ENCODE peak calls at places on chromosome 18, in nine cellular contexts. C, Z, R, Y, M, L, S, W and N are unnamed samples.

GRCh38 chr18:45664824-45665763 is 49.8 kb downstream of the SLC14A2 start:
- DNase-seq in Z (peak; percentile 37), R (peak; percentile 72), M (peak; percentile 59), S (peak; percentile 37), C (peak; percentile 78), L (peak; percentile 62), Y (peak; percentile 31), W (peak; percentile 64), N (no peak)

GRCh38 chr18:58447342-58448190 is 181.3 kb downstream of the ALPK2 start:
- DNase-seq in W (no peak), Y (no peak), R (peak; percentile 1), M (no peak), C (peak; percentile 65), L (no peak), Z (no peak), S (no peak), N (no peak)

GRCh38 chr18:76459687-76460350 is 35.2 kb downstream of the ZNF516 start:
- DNase-seq in R (peak; percentile 2), M (peak; percentile 99), W (peak; percentile 80), C (no peak), Z (peak; percentile 15), Y (no peak), L (no peak), S (no peak), N (no peak)

GRCh38 chr18:22230403-22231042 is 61.1 kb downstream of the GATA6 start:
- DNase-seq in M (peak; percentile 90), Y (no peak), Z (no peak), R (no peak), C (no peak), S (no peak), L (no peak), W (no peak), N (no peak)

GRCh38 chr18:78713064-78713463 is 266.6 kb upstream of the SALL3 start:
- DNase-seq in L (peak; percentile 26), R (peak; percentile 50), M (no peak), W (no peak), S (no peak), C (peak; percentile 86), Z (no peak), Y (no peak), N (no peak)

GRCh38 chr18:11983592-11983991 is 2.3 kb downstream of the IMPA2 start:
- DNase-seq in W (no peak), L (peak; percentile 31), Z (no peak), R (no peak), S (no peak), Y (no peak), C (peak; percentile 61), M (no peak), N (peak; percentile 67)

GRCh38 chr18:63889641-63890040 is 2.1 kb downstream of the SERPINB2 start:
- DNase-seq in C (no peak), S (no peak), W (no peak), Y (no peak), M (no peak), L (no peak), Z (no peak), R (no peak), N (no peak)

GRCh38 chr18:80181642-80182461 is 65.5 kb downstream of the PARD6G start:
- DNase-seq in C (no peak), Z (no peak), Y (no peak), W (no peak), S (no peak), M (no peak), R (no peak), L (no peak), N (peak; percentile 46)

GRCh38 chr18:61471832-61472406 is 138.7 kb downstream of the CDH20 start:
- DNase-seq in S (no peak), C (peak; percentile 75), Y (no peak), M (no peak), R (no peak), Z (no peak), W (no peak), L (no peak), N (no peak)

GRCh38 chr18:9175115-9175514 is 38.5 kb downstream of the ANKRD12 start:
- DNase-seq in L (no peak), R (no peak), C (no peak), Y (no peak), S (no peak), Z (no peak), W (no peak), M (no peak), N (no peak)
- H3K27ac ChIP-seq in L (no peak overlapping the region), R (no peak overlapping the region), C (no peak overlapping the region), Y (no peak overlapping the region), S (no peak overlapping the region), Z (no peak overlapping the region), W (no peak overlapping the region), M (no peak overlapping the region), N (no peak overlapping the region)

GRCh38 chr18:54222922-54223567 is 1.4 kb downstream of the MBD2 start:
- DNase-seq in C (peak; percentile 16), Z (peak; percentile 12), M (no peak), R (no peak), S (no peak), W (no peak), L (no peak), Y (no peak), N (no peak)
- H3K27ac ChIP-seq in C (no peak overlapping the region), Z (peak overlapping the region; percentile 71), M (peak overlapping the region; percentile 49), R (no peak overlapping the region), S (no peak overlapping the region), W (no peak overlapping the region), L (no peak overlapping the region), Y (no peak overlapping the region), N (no peak overlapping the region)

GRCh38 chr18:60082790-60083189 is 183.0 kb downstream of the PMAIP1 start:
- DNase-seq in C (no peak), M (no peak), R (no peak), L (no peak), Z (no peak), S (no peak), Y (no peak), W (no peak), N (no peak)
- H3K27ac ChIP-seq in C (no peak overlapping the region), M (no peak overlapping the region), R (no peak overlapping the region), L (no peak overlapping the region), Z (no peak overlapping the region), S (no peak overlapping the region), Y (no peak overlapping the region), W (no peak overlapping the region), N (no peak overlapping the region)

GRCh38 chr18:55317322-55317721 is 270.7 kb downstream of the TCF4 start:
- DNase-seq in L (no peak), Z (no peak), W (no peak), Y (no peak), S (no peak), R (no peak), M (no peak), C (no peak), N (no peak)
- H3K27ac ChIP-seq in L (peak overlapping the region; percentile 98), Z (no peak overlapping the region), W (no peak overlapping the region), Y (no peak overlapping the region), S (no peak overlapping the region), R (no peak overlapping the region), M (no peak overlapping the region), C (no peak overlapping the region), N (peak overlapping the region; percentile 23)

DNA sequence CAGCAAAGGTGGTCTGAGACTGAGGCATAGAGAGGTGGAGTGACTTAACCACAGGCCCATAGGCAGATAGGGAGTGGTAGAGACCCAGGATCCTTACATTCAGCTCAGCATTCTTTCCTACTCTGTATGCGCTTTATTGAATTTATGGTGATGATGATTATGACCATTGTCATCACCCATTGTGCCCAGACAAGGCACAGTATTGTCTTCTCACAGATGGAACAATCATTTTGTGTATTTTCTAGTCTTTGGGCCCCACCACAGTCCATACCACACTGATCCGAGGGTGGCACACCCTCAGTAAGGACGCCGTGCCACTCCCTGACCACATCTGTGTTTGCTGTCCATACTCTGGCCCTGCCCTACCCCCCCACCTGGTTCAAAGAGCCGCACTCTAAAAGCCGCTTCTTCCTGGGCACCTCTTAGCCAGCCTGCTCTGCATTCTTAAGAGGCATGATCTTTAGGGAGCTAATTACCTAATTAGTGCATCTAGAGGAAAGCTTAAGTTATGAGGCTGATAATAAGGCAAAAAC is 179.6 kb upstream of the SMAD2 start:
- DNase-seq in W (no peak), Y (no peak), M (no peak), Z (no peak), S (no peak), R (no peak), L (no peak), C (no peak), N (no peak)
- H3K27ac ChIP-seq in W (no peak overlapping the region), Y (no peak overlapping the region), M (no peak overlapping the region), Z (no peak overlapping the region), S (no peak overlapping the region), R (no peak overlapping the region), L (no peak overlapping the region), C (no peak overlapping the region), N (no peak overlapping the region)